ENCODE peak calls at places on chromosomes 13 and 19, in seven cellular contexts. P is psoas muscle; R is left ventricle myocardium inferior; S is neural progenitor cell; D is WERI-Rb-1; F is A673; X is CD8-positive, alpha-beta memory T cell. N is an unnamed sample.

GRCh38 chr13:91017669-91018053 is 329.8 kb upstream of the MIR17HG start:
- DNase-seq in P (no peak), R (peak; percentile 13), S (no peak), D (peak; percentile 66), F (peak; percentile 35), X (no peak), N (no peak)

GRCh38 chr19:11437955-11438354 is 2.5 kb downstream of the PRKCSH start:
- DNase-seq in P (no peak), R (no peak), S (no peak), D (no peak), F (no peak), X (no peak), N (no peak)

GRCh38 chr13:88246239-88246638 is 575.1 kb downstream of the SLITRK5 start:
- DNase-seq in P (no peak), R (no peak), S (no peak), D (peak; percentile 51), F (no peak), X (no peak), N (no peak)

GRCh38 chr13:60311527-60311926 is 85.5 kb upstream of the TDRD3 start:
- DNase-seq in P (no peak), R (no peak), S (no peak), D (no peak), F (no peak), X (no peak), N (no peak)

GRCh38 chr19:40754611-40755247 is 3.7 kb downstream of the SNRPA start:
- DNase-seq in P (no peak), R (no peak), S (no peak), D (no peak), F (no peak), X (no peak), N (no peak)

GRCh38 chr13:85286081-85286480 is 513.1 kb downstream of the SLITRK6 start:
- DNase-seq in P (no peak), R (no peak), S (no peak), D (no peak), F (no peak), X (no peak), N (no peak)

GRCh38 chr13:101773062-101773461 is 320.6 kb downstream of the ITGBL1 start:
- DNase-seq in P (no peak), R (no peak), S (no peak), D (no peak), F (no peak), X (no peak), N (no peak)

GRCh38 chr19:40613669-40614594 is 12.8 kb downstream of the LTBP4 start:
- DNase-seq in P (peak; percentile 80), R (peak; percentile 82), S (peak; percentile 93), D (no peak), F (peak; percentile 94), X (peak; percentile 83), N (peak; percentile 76)

GRCh38 chr19:32264568-32264967 is 80.8 kb upstream of the ZNF507 start:
- DNase-seq in P (no peak), R (no peak), S (no peak), D (no peak), F (no peak), X (no peak), N (no peak)
- H3K27me3 ChIP-seq in P (no peaks in the 10 kb centered on the region), R (peaks cover 61% of the 10 kb centered on the region), S (no peaks in the 10 kb centered on the region), D (no peaks in the 10 kb centered on the region), F (no peaks in the 10 kb centered on the region), X (no peaks in the 10 kb centered on the region), N (no peaks in the 10 kb centered on the region)

GRCh38 chr13:97797553-97797952 is 155.9 kb upstream of the IPO5 start:
- DNase-seq in P (no peak), R (no peak), S (no peak), D (no peak), F (no peak), X (no peak), N (no peak)
- H3K27ac ChIP-seq in P (no peak overlapping the region), R (no peak overlapping the region), S (no peak overlapping the region), D (no peak overlapping the region), F (no peak overlapping the region), X (no peak overlapping the region), N (no peak overlapping the region)

GRCh38 chr13:39463611-39464010 is 139.4 kb downstream of the LHFPL6 start:
- DNase-seq in P (no peak), R (no peak), S (no peak), D (no peak), F (peak; percentile 25), X (no peak), N (no peak)

GRCh38 chr13:39461685-39462266 is 141.2 kb downstream of the LHFPL6 start:
- DNase-seq in P (no peak), R (no peak), S (no peak), D (no peak), F (no peak), X (no peak), N (no peak)

GRCh38 chr13:39457274-39457673 is 145.7 kb downstream of the LHFPL6 start:
- DNase-seq in P (no peak), R (no peak), S (no peak), D (no peak), F (no peak), X (no peak), N (no peak)

GRCh38 chr13:39462906-39463305 is 140.1 kb downstream of the LHFPL6 start:
- DNase-seq in P (no peak), R (no peak), S (no peak), D (no peak), F (no peak), X (no peak), N (no peak)

GRCh38 chr13:39462456-39462855 is 140.5 kb downstream of the LHFPL6 start:
- DNase-seq in P (no peak), R (no peak), S (no peak), D (no peak), F (no peak), X (no peak), N (no peak)
- H3K27me3 ChIP-seq in P (no peaks in the 10 kb centered on the region), R (no peaks in the 10 kb centered on the region), S (no peaks in the 10 kb centered on the region), D (no peaks in the 10 kb centered on the region), F (no peaks in the 10 kb centered on the region), X (no peaks in the 10 kb centered on the region), N (no peaks in the 10 kb centered on the region)

GRCh38 chr13:42990991-42991891 is 800 bp downstream of the EPSTI1 start:
- DNase-seq in P (no peak), R (no peak), S (no peak), D (no peak), F (no peak), X (no peak), N (no peak)
- H3K27ac ChIP-seq in P (peak overlapping the region; percentile 60), R (peak overlapping the region; percentile 85), S (no peak overlapping the region), D (no peak overlapping the region), F (no peak overlapping the region), X (peak overlapping the region; percentile 82), N (peak overlapping the region; percentile 84)

GRCh38 chr19:7844405-7844804 is 14.4 kb downstream of the EVI5L start:
- DNase-seq in P (no peak), R (no peak), S (no peak), D (no peak), F (no peak), X (no peak), N (no peak)

GRCh38 chr19:7845390-7846179 is 15.6 kb downstream of the EVI5L start:
- DNase-seq in P (no peak), R (no peak), S (no peak), D (no peak), F (no peak), X (no peak), N (no peak)

GRCh38 chr19:7844951-7845350 is 14.9 kb downstream of the EVI5L start:
- DNase-seq in P (no peak), R (no peak), S (no peak), D (no peak), F (no peak), X (no peak), N (no peak)

GRCh38 chr19:7847664-7848063 is 17.6 kb downstream of the EVI5L start:
- DNase-seq in P (no peak), R (no peak), S (no peak), D (no peak), F (no peak), X (no peak), N (no peak)

DNA sequence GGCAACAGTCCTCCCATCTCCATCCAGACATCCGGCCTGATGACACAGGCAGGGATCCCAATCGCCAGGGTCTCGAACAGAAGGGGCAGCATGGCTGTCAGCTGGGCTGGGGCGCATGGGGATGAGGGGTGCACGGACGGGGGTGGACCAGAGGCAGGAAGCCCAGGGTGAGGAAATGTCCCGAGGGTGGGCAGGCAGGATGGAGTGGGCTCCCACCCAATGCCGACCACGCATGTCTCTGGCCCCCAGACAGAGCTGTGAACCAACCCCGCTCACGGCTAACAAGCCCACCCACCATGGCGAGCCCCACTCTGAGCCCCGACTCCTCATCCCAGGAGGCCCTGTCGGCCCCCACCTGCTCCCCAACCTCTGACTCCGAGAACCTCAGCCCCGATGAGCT is 16.2 kb downstream of the EVI5L start:
- DNase-seq in P (no peak), R (no peak), S (no peak), D (no peak), F (no peak), X (no peak), N (no peak)
- H3K27me3 ChIP-seq in P (no peaks in the 10 kb centered on the region), R (no peaks in the 10 kb centered on the region), S (no peaks in the 10 kb centered on the region), D (no peaks in the 10 kb centered on the region), F (no peaks in the 10 kb centered on the region), X (no peaks in the 10 kb centered on the region), N (no peaks in the 10 kb centered on the region)

DNA sequence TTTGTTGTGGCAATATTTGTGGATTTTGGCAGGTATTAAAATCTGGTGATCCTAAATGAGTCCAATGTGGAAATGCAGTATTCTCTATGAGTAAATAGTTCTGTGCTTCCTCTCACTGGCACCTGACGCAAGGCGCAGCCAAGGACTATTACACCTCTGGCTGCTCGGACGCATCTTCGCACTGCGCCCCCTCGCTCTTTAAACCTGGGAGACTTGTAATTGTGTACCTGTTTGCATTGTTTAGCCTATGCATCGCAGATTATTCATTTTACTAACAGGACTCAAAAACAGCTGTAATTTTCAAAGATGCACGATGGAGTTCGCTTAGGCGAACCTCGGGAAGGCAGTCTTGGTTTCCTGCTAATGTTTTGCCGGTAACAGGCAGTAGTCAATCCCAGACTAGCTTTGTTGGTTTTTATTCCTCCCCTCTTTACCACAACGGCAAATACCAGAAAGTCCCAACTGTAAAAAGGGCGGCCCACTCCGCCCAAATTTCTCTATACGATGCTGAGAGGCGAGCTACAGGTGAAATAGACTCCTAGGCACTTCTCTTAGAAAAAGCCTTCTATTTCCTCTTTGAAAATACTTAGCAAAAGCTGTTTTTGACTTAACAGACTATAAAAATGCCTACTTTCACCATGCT is 113.3 kb downstream of the KCNRG start:
- DNase-seq in P (no peak), R (no peak), S (peak; percentile 58), D (no peak), F (no peak), X (no peak), N (no peak)
- H3K27ac ChIP-seq in P (peak overlapping the region; percentile 18), R (no peak overlapping the region), S (no peak overlapping the region), D (no peak overlapping the region), F (no peak overlapping the region), X (no peak overlapping the region), N (peak overlapping the region; percentile 20)

GRCh38 chr13:49457221-49457620 is 13.1 kb downstream of the SETDB2 start:
- DNase-seq in P (no peak), R (no peak), S (no peak), D (no peak), F (no peak), X (no peak), N (no peak)
- H3K27me3 ChIP-seq in P (no peaks in the 10 kb centered on the region), R (no peaks in the 10 kb centered on the region), S (no peaks in the 10 kb centered on the region), D (no peaks in the 10 kb centered on the region), F (no peaks in the 10 kb centered on the region), X (no peaks in the 10 kb centered on the region), N (no peaks in the 10 kb centered on the region)

GRCh38 chr13:109914111-109914510 is 127.7 kb upstream of the IRS2 start:
- DNase-seq in P (no peak), R (no peak), S (no peak), D (no peak), F (no peak), X (no peak), N (no peak)
- H3K27ac ChIP-seq in P (no peak overlapping the region), R (no peak overlapping the region), S (no peak overlapping the region), D (no peak overlapping the region), F (no peak overlapping the region), X (no peak overlapping the region), N (no peak overlapping the region)

N was measured in effector memory CD4-positive, alpha-beta T cell.